ENCODE peak calls at places on chromosome 15, in five cellular contexts. D is activated T-cell treated with anti-CD3 and anti-CD28 coated beads, Interleukin-2, amount 50 U/mL, for 1 hour; B is fibroblast of the aortic adventitia; Y is RCC 7860; N is T47D. U is an unnamed sample.

GRCh38 chr15:27059610-27060202 is 88.7 kb downstream of the GABRG3 start:
- DNase-seq in B (peak), D (no peak), Y (peak), N (peak), U (no peak)

GRCh38 chr15:69402816-69403215 is 11.3 kb upstream of the KIF23 start:
- DNase-seq in N (no peak), D (no peak), B (no peak), Y (no peak), U (no peak)

GRCh38 chr15:47384316-47384715 is 333.0 kb upstream of the SEMA6D start:
- DNase-seq in B (peak), N (no peak), Y (peak), D (no peak), U (peak)

GRCh38 chr15:82655606-82656005 is 8.4 kb upstream of the CPEB1 start:
- DNase-seq in Y (no peak), N (no peak), D (no peak), B (no peak), U (no peak)

GRCh38 chr15:80404057-80404718 is at the start of gene ARNT2:
- DNase-seq in D (no peak), B (no peak), N (peak), Y (no peak), U (no peak)

GRCh38 chr15:63169796-63170195 is 12.5 kb upstream of the RPS27L start:
- DNase-seq in B (no peak), N (no peak), Y (no peak), D (no peak), U (no peak)

GRCh38 chr15:33526532-33526931 is 215.8 kb downstream of the RYR3 start:
- DNase-seq in Y (no peak), D (no peak), B (no peak), N (no peak), U (no peak)

GRCh38 chr15:34799825-34800168 is 4.4 kb upstream of the ACTC1 start:
- DNase-seq in B (no peak), D (no peak), N (no peak), Y (no peak), U (no peak)

GRCh38 chr15:45242289-45242688 is 9.7 kb upstream of the SLC28A2 start:
- DNase-seq in D (peak), Y (no peak), N (peak), B (peak), U (peak)

GRCh38 chr15:76108021-76108723 is 48.4 kb downstream of the TMEM266 start:
- DNase-seq in B (no peak), Y (no peak), D (no peak), N (no peak), U (no peak)

GRCh38 chr15:25504307-25504706 is 65.5 kb upstream of the UBE3A start:
- DNase-seq in B (peak), N (no peak), Y (peak), D (no peak), U (peak)